ENCODE peak calls at places on chromosomes 16 and 17, in seven cellular contexts. E is BJ; S is tibial artery; J is lower lobe of right lung; X is stomach; I is CD8-positive, alpha-beta T cell; C is thyroid gland. T is an unnamed sample. For H3K27me3, the result is how much of the 10 kb centered on the place peaks cover.

GRCh38 chr16:22296225-22297113 is 740 bp upstream of the POLR3E start:
- DNase-seq in E (no peak), X (no peak), S (no peak), C (no peak), J (no peak), I (no peak), T (no peak)

GRCh38 chr17:42917236-42917603 is 16.6 kb downstream of the G6PC1 start:
- DNase-seq in I (no peak), E (no peak), J (no peak), S (peak), X (no peak), C (no peak), T (no peak)

GRCh38 chr16:22161999-22162657 is at the start of gene SDR42E2:
- DNase-seq in J (no peak), I (peak), C (peak), S (no peak), X (peak), E (no peak), T (no peak)

GRCh38 chr17:7042507-7043194 is 1.2 kb downstream of the SLC16A11 start:
- DNase-seq in S (no peak), X (no peak), I (peak), E (no peak), C (peak), J (no peak), T (no peak)

GRCh38 chr16:50547340-50547865 is 793 bp upstream of the NKD1 start:
- DNase-seq in X (peak), C (peak), J (peak), S (peak), E (no peak), I (peak), T (no peak)

GRCh38 chr16:12455287-12455798 is 348.3 kb downstream of the CPPED1 start:
- DNase-seq in C (peak), S (no peak), J (peak), X (peak), I (no peak), E (no peak), T (peak)

GRCh38 chr17:8002646-8003593 is 505 bp downstream of the GUCY2D start:
- DNase-seq in C (no peak), I (no peak), E (no peak), J (no peak), S (no peak), X (no peak), T (no peak)

GRCh38 chr16:68779891-68780290 is 42.8 kb downstream of the CDH1 start:
- DNase-seq in S (no peak), E (no peak), I (no peak), J (no peak), C (peak), X (peak), T (no peak)

GRCh38 chr16:35752773-35753558 is 2293.6 kb downstream of the TP53TG3F start:
- DNase-seq in J (peak), E (no peak), I (peak), C (no peak), S (no peak), X (no peak), T (no peak)

GRCh38 chr17:59362811-59363205 is 31.4 kb downstream of the YPEL2 start:
- DNase-seq in X (no peak), C (no peak), I (no peak), J (no peak), E (no peak), S (no peak), T (no peak)

GRCh38 chr17:57002904-57003303 is 25.0 kb downstream of the SCPEP1 start:
- DNase-seq in I (no peak), X (no peak), E (no peak), J (no peak), S (no peak), C (no peak), T (no peak)

GRCh38 chr17:80599546-80600305 is 55.1 kb downstream of the RPTOR start:
- DNase-seq in I (no peak), X (no peak), J (no peak), E (no peak), C (no peak), S (no peak), T (no peak)

GRCh38 chr16:54026456-54026855 is 260.1 kb downstream of the IRX3 start:
- DNase-seq in J (no peak), X (no peak), C (no peak), E (no peak), I (no peak), S (no peak), T (no peak)

GRCh38 chr17:37802061-37802460 is 57.2 kb upstream of the HNF1B start:
- DNase-seq in C (no peak), E (no peak), S (no peak), X (no peak), I (no peak), J (no peak), T (no peak)

GRCh38 chr17:58352843-58353719 is 1.1 kb upstream of the SUPT4H1 start:
- DNase-seq in C (peak), I (peak), J (peak), X (no peak), S (peak), E (no peak), T (no peak)

GRCh38 chr16:85524365-85524629 is 88.8 kb upstream of the GSE1 start:
- DNase-seq in S (no peak), E (no peak), C (no peak), J (peak), I (no peak), X (no peak), T (no peak)

GRCh38 chr16:58265480-58266052 is 29.3 kb downstream of the PRSS54 start:
- DNase-seq in E (no peak), S (no peak), J (no peak), C (no peak), I (no peak), X (no peak), T (no peak)

GRCh38 chr17:68794636-68795503 is 160.3 kb downstream of the ABCA8 start:
- DNase-seq in S (no peak), I (no peak), J (no peak), X (no peak), C (no peak), E (no peak), T (no peak)

GRCh38 chr16:10938321-10938720 is 3.9 kb downstream of the DEXI start:
- DNase-seq in I (no peak), E (no peak), X (no peak), C (no peak), S (no peak), J (no peak), T (no peak)

GRCh38 chr17:79246226-79246794 is 171.7 kb downstream of the ENGASE start:
- DNase-seq in I (no peak), X (no peak), E (no peak), C (no peak), S (no peak), J (no peak), T (no peak)

GRCh38 chr17:79242873-79243602 is 168.4 kb downstream of the ENGASE start:
- DNase-seq in X (no peak), C (no peak), S (no peak), E (no peak), J (no peak), I (no peak), T (no peak)

GRCh38 chr17:79243996-79244395 is 169.4 kb downstream of the ENGASE start:
- DNase-seq in E (no peak), X (no peak), C (no peak), J (no peak), I (no peak), S (no peak), T (no peak)

GRCh38 chr17:79243603-79243990 is 169.0 kb downstream of the ENGASE start:
- DNase-seq in C (no peak), X (no peak), I (no peak), S (no peak), E (no peak), J (no peak), T (no peak)

DNA sequence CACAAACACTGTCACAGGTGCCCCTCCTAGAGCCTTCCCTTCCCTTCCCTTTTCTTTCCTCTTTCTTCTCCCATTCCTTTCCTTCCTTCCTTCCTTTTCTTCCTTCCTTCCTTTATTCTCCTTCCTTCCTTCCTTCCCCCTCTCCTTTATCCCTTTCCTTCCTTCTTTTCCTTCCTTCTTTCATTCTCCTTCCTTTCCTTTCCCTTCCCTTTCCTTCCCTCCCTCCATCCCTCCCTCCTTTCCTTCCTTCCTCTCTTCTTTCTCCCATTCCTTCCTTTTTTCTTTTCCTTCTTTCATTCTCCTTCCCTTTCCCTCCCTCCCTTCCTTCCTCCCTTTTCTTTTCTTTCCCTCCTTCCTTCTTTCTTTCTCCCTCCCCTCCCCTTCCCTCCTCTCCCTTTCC is 170.0 kb downstream of the ENGASE start:
- DNase-seq in S (no peak), J (no peak), X (no peak), C (no peak), I (no peak), E (no peak), T (no peak)
- H3K27me3 ChIP-seq in S (under half), J (under half), X (half or more), C (under half), I (under half), E (under half), T (under half)

DNA sequence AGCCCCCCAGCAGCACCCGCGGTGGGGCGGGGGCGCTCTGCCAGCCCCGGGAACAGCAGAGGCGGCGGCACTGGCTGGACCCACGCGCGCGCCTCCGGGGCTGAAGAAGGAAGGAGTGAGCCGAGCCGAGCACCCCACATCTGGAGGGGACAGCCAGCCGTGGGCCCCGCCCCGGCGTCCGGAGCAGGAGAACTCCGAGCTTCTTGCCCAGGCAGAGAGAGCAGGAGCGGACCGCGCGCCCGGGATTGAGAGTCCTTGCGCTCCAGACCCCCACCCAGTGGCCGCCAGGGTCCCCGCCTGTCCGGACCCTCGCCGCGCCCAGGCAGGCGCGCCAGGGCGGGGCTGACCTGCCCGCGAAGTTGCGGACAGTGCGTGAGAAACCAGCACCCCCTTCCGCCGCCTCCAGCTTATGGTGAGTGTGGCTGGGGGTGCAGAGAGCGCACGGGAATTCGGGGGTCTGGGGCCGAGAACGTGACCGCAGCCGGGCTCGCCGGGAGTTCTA is 921.9 kb upstream of the EEF2KMT start:
- DNase-seq in C (no peak), S (no peak), X (no peak), J (no peak), I (no peak), E (no peak), T (no peak)
- H3K4me3 ChIP-seq in C (no peak), S (no peak), X (no peak), J (no peak), I (no peak), E (no peak), T (no peak)

DNA sequence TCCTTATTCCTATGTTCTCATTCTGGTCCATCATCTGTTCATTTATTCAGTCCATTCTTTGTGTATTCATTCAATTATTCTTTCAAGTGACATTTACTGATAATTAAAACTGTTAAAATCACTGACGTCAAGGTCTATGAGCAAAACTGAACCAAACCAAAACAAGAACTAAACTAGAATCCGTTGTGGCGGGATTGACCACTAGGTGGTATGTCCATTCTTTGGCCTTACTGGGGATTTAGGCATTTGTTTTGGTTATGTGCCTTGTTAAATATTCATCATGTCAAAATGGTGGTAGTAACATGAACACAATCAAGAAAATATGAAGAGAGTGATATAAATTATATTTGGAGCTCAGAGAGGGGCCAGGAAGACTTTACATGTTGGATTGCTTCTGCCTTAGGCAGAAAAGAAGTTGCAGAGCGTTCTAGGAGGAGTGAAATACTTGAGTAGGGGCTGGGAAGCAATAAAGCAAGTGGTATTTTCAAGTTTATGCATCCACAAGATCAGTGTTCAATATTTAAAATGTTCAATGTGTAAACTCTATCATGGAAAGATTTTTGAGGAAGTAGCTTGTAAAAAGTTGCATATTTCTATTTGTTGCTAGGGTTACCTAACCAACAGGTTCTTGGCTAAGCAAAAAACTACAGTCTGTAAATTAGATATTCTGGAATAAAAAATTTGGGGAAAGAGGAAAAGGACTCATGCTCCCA is 129.0 kb downstream of the CDH13 start:
- DNase-seq in I (no peak), J (no peak), E (no peak), C (no peak), S (no peak), X (no peak), T (no peak)
- TF ChIP-seq CTCF in I (no peak), J (no peak), E (peak), C (no peak), S (no peak), X (no peak), T (peak)

DNA sequence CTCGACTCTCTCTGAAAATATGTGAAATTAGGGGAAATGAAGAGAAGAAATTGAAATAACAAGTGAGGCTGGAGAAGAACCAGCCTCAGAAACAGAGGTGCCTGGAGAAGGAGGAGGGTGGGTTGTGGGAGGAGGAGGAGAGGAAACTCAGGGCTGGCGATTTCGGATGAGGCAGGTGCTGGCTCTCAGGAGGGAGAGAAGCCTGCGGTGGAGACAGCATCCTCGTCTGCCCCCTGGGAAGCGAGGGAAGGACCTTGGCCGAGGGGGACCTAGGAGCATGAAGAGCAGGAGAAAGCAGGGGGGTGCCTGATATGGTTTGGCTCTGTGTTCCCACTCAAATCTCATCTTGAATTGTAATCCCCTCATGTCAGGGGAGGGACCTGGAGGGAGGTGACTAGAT is 264.7 kb upstream of the TNRC6C start:
- DNase-seq in J (no peak), S (peak), C (no peak), E (no peak), I (peak), X (no peak), T (no peak)
- H3K27me3 ChIP-seq in J (half or more), S (under half), C (under half), E (under half), I (under half), X (half or more), T (half or more)

GRCh38 chr17:47916489-47917208 is 20.6 kb downstream of the SP2 start:
- DNase-seq in X (no peak), C (no peak), J (no peak), I (no peak), S (no peak), E (no peak), T (no peak)

GRCh38 chr17:47917581-47917980 is 21.5 kb downstream of the SP2 start:
- DNase-seq in I (no peak), S (no peak), C (no peak), J (no peak), X (no peak), E (no peak), T (no peak)

GRCh38 chr17:47918991-47919390 is 22.4 kb upstream of the PNPO start:
- DNase-seq in E (no peak), J (no peak), I (no peak), X (no peak), S (no peak), C (no peak), T (no peak)

GRCh38 chr17:47915667-47916242 is 19.7 kb downstream of the SP2 start:
- DNase-seq in J (no peak), E (no peak), I (no peak), S (no peak), X (no peak), C (peak), T (no peak)

GRCh38 chr17:47918003-47918402 is 22.0 kb downstream of the SP2 start:
- DNase-seq in C (no peak), X (no peak), E (no peak), S (no peak), I (no peak), J (no peak), T (no peak)
- H3K4me3 ChIP-seq in C (no peak), X (no peak), E (no peak), S (no peak), I (no peak), J (no peak), T (no peak)

DNA sequence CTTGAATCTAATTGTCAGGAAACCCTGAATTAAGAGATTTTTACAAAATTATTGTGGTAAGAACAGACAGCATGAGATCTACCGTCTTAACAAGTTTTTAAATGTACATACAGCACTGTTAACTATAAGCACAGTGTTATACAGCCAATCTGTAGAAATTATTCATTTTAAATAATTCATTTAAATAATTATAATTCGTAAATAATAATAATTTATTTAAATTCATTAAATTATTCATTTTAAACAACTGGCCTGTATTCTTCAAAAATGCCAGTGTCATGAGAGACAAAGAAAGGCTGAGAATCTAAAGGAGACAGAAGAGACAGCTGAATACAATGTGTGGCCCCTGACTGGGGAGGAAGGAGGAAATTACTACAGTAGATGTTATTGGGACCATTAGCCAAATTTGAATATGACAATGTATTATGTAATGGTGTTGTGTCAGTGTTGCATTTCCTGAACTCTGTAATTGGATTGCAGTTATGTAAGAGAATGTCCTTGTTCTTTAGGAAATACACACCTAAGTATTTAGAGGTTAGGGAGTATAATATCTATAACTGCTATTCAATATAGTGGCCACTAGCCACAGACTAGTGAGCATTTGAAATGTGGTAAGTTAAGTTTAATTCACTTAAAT is 2.3 kb downstream of the RSAD1 start:
- DNase-seq in C (no peak), S (no peak), J (no peak), X (no peak), I (no peak), E (no peak), T (no peak)
- TF ChIP-seq CTCF in C (no peak), S (no peak), J (no peak), X (no peak), I (no peak), E (no peak), T (no peak)

DNA sequence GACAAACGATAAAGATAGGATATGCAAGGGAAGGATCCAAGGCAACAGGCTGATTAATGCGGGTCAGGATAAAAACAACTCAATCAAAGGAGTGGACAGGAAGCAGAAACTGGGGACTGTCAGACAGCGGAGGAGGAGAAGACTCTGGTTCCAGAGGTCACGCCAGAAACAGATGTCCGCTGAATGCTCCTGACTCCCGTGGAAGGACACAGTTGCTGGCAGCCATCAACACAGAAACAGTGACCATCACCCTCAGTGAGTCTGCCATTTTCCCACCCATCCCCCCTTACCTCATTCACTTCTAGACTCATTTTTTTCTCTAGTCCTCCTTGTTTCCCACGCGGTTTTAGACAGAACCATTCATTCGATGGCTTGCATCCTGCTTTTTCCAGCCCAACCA is 40.9 kb downstream of the DHRS7C start:
- DNase-seq in X (no peak), C (no peak), S (no peak), I (no peak), J (no peak), E (no peak), T (no peak)
- H3K27me3 ChIP-seq in X (under half), C (under half), S (under half), I (under half), J (under half), E (under half), T (under half)

DNA sequence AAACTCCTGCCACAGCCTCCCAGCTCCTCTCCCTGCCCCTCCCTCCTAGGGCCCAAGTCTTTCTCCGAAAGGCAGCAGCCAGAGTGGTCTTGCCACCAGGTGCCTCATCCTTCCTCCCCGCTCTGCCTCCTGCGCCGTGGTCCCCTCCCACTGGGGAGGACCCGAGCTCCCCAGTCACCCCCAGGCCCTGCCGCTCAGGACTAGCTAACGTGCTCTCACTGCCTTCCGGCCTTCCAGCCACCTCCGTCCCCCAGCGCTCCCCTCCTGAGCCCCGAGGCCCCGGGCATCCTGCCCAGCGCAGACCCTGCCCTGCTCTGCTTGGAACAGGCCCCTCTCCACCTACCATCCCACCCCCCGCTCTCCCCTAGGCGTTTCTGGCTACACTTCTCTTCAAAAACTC is 19.4 kb upstream of the COL1A1 start:
- DNase-seq in J (no peak), C (no peak), E (no peak), X (no peak), I (no peak), S (peak), T (no peak)
- H3K4me3 ChIP-seq in J (no peak), C (no peak), E (no peak), X (no peak), I (no peak), S (no peak), T (no peak)